ENCODE peak calls at places on chromosome 18, in six cellular contexts. X is cardiac muscle cell, N is breast epithelium, R is astrocyte, A is stomach, M is body of pancreas. L is an unnamed sample.
A peak's percentile ranks its signal among the peaks of the same experiment; 100 is the strongest.

GRCh38 chr18:6746386-6746960 is 17.0 kb downstream of the ARHGAP28 start:
- DNase-seq in X (no peak), N (no peak), R (no peak), A (no peak), M (no peak), L (no peak)

GRCh38 chr18:48918156-48918555 is 32.6 kb downstream of the SMAD7 start:
- DNase-seq in X (no peak), N (no peak), R (no peak), A (no peak), M (no peak), L (no peak)

GRCh38 chr18:68874361-68874760 is 76.5 kb downstream of the CCDC102B start:
- DNase-seq in X (peak; percentile 27), N (no peak), R (peak; percentile 39), A (no peak), M (no peak), L (no peak)

GRCh38 chr18:34942975-34943374 is 98.2 kb upstream of the MAPRE2 start:
- DNase-seq in X (no peak), N (no peak), R (no peak), A (peak; percentile 49), M (no peak), L (no peak)

GRCh38 chr18:2515408-2515807 is 55.9 kb downstream of the METTL4 start:
- DNase-seq in X (peak; percentile 72), N (no peak), R (peak; percentile 96), A (no peak), M (no peak), L (no peak)

GRCh38 chr18:7452331-7452730 is 114.8 kb upstream of the PTPRM start:
- DNase-seq in X (peak; percentile 56), N (no peak), R (no peak), A (no peak), M (peak; percentile 42), L (peak; percentile 15)

GRCh38 chr18:24876266-24876665 is 415.8 kb downstream of the HRH4 start:
- DNase-seq in X (no peak), N (no peak), R (no peak), A (no peak), M (no peak), L (no peak)

GRCh38 chr18:8839285-8839684 is 133.9 kb downstream of the MTCL1 start:
- DNase-seq in X (peak; percentile 87), N (no peak), R (peak; percentile 69), A (peak; percentile 76), M (peak; percentile 65), L (peak; percentile 34)

GRCh38 chr18:48797841-48798255 is 152.9 kb downstream of the SMAD7 start:
- DNase-seq in X (no peak), N (no peak), R (no peak), A (no peak), M (peak; percentile 12), L (peak; percentile 28)

GRCh38 chr18:75003089-75003488 is 205.8 kb downstream of the PTGR3 start:
- DNase-seq in X (peak; percentile 64), N (no peak), R (peak; percentile 35), A (no peak), M (no peak), L (no peak)

GRCh38 chr18:9684901-9685738 is 23.0 kb upstream of the RAB31 start:
- DNase-seq in X (peak; percentile 85), N (no peak), R (peak; percentile 80), A (no peak), M (no peak), L (no peak)

GRCh38 chr18:80009661-80010550 is 21.5 kb upstream of the TXNL4A start:
- DNase-seq in X (peak; percentile 98), N (peak; percentile 87), R (peak; percentile 98), A (peak; percentile 28), M (peak; percentile 47), L (no peak)

GRCh38 chr18:24839991-24840390 is 379.6 kb downstream of the HRH4 start:
- DNase-seq in X (no peak), N (no peak), R (no peak), A (no peak), M (no peak), L (no peak)

GRCh38 chr18:50279752-50280151 is 1.6 kb downstream of the MBD1 start:
- DNase-seq in X (no peak), N (no peak), R (no peak), A (no peak), M (no peak), L (no peak)
- H3K4me3 ChIP-seq in X (peak overlapping the region; percentile 43), N (no peak overlapping the region), R (peak overlapping the region; percentile 96), A (peak overlapping the region; percentile 84), M (no peak overlapping the region), L (no peak overlapping the region)

DNA sequence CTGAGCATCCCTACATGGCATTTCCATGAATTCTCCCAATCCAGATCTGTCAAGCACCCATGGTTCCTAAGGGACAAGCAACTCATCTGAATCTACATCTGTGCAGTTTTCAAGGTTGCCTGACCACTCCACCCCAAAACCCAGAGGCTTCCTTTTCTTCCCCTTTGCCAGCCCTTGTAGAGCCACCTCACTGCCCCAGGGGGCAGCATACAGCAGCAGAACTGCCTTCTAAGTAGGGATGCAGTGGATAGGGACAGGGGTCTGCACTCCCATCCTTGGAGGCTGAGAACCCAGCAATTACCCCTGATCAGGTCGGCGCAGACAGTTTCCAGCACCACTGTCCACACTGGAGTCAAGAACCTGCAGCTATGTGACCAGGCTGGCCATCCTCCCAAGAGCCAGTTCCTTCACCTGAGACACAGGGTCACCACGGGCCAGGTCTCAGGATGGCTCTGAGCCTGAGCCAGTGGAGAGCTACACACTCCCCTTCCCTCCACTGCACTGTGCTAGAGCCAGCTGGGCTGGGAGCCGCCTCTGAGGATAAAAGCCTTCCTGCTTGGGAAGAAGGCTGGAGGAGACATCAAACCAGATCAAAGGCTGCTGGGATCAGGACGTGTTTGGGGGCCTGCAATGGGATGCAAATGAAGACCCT is 283.1 kb downstream of the CELF4 start:
- DNase-seq in X (peak; percentile 7), N (no peak), R (no peak), A (no peak), M (no peak), L (no peak)
- TF ChIP-seq CTCF in X (peak; percentile 56), N (no peak), R (peak; percentile 27), A (no peak), M (peak; percentile 10), L (peak; percentile 52)

GRCh38 chr18:58496937-58497336 is 132.0 kb downstream of the ALPK2 start:
- DNase-seq in X (no peak), N (no peak), R (no peak), A (no peak), M (no peak), L (peak; percentile 17)

GRCh38 chr18:58499527-58499926 is 129.4 kb downstream of the ALPK2 start:
- DNase-seq in X (no peak), N (no peak), R (no peak), A (no peak), M (no peak), L (no peak)

GRCh38 chr18:58496231-58496630 is 132.7 kb downstream of the ALPK2 start:
- DNase-seq in X (peak; percentile 17), N (no peak), R (peak; percentile 55), A (no peak), M (no peak), L (no peak)

GRCh38 chr18:58495634-58496033 is 133.3 kb downstream of the ALPK2 start:
- DNase-seq in X (no peak), N (no peak), R (no peak), A (no peak), M (no peak), L (no peak)

DNA sequence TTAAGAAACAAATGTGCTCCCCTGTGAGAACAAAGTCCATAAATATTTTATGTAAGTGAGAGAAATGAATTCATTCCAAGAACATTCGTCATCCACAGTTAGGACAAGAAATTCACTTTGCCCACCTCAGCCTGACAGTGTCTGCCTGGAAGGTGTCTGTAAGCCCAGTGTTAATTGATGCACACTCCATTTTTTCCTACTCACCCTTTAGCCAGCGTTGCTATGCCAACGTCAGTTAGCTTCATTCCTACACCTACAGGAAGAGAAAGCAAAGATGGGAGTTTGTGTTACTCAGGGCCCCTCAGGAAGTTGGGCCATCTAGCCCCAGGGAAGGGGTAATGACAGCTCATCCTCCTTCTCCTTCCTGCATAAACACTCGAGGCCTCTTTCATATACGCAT is 131.0 kb downstream of the ALPK2 start:
- DNase-seq in X (peak; percentile 19), N (no peak), R (peak; percentile 33), A (no peak), M (no peak), L (no peak)
- H3K36me3 ChIP-seq in X (peaks cover 59% of the 10 kb centered on the region), N (no peaks in the 10 kb centered on the region), R (peaks cover 7% of the 10 kb centered on the region), A (no peaks in the 10 kb centered on the region), M (no peaks in the 10 kb centered on the region), L (no peaks in the 10 kb centered on the region)

DNA sequence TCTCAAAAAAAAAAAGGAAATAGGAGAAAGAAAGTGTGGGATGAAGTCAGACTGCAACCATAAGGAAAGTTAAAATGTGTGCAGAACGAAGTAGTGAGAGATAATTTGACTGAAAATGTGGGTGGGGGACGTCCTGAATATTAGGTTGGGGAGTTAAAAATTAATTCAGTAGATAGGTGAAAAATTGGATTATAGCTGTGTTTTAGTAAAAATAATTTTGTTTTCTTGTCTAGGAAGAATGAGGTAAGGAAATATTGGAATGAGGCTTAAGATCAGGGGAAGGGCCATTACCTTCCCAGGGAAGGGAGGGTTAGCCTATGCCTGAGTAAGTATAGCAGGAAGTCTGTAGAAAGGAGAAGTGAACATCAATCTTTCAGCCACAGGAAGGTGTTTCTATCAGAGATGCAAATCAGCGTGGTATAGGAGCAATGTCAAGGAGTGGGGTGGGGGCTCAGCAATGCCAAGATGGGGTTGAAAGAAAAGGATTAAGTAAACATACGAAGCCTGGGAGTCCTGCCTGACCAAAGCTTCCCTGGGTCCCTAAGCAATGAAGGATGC is 250.9 kb downstream of the PIEZO2 start:
- DNase-seq in X (no peak), N (no peak), R (no peak), A (no peak), M (no peak), L (no peak)
- H3K4me3 ChIP-seq in X (no peak overlapping the region), N (no peak overlapping the region), R (no peak overlapping the region), A (no peak overlapping the region), M (no peak overlapping the region), L (no peak overlapping the region)

GRCh38 chr18:26332991-26333390 is 106.7 kb downstream of the TAF4B start:
- DNase-seq in X (no peak), N (no peak), R (no peak), A (no peak), M (no peak), L (no peak)
- TF ChIP-seq CTCF in X (no peak), N (no peak), R (no peak), A (no peak), M (no peak), L (no peak)

DNA sequence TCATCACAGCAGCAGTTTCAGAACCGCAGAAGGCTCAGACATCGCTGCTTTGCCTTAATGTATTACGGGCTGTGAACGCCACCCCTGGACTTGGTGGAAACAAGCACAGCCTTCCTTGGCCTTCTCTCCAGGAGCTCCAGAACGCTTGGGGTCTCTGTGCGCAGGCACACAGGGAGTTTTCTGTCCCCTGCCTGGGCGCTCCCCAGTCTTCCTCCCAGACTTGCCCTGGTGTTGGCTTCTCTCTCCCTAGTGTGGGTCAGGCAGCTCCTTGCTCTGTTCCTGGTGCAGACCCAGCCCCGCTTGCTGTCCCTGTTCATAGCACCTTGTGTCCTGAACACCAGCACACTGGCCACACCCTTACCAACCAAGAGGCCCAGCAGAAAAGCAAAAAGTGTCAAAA is 103.6 kb downstream of the FAM210A start:
- DNase-seq in X (no peak), N (no peak), R (no peak), A (no peak), M (no peak), L (no peak)
- H3K36me3 ChIP-seq in X (no peaks in the 10 kb centered on the region), N (no peaks in the 10 kb centered on the region), R (no peaks in the 10 kb centered on the region), A (no peaks in the 10 kb centered on the region), M (no peaks in the 10 kb centered on the region), L (no peaks in the 10 kb centered on the region)

DNA sequence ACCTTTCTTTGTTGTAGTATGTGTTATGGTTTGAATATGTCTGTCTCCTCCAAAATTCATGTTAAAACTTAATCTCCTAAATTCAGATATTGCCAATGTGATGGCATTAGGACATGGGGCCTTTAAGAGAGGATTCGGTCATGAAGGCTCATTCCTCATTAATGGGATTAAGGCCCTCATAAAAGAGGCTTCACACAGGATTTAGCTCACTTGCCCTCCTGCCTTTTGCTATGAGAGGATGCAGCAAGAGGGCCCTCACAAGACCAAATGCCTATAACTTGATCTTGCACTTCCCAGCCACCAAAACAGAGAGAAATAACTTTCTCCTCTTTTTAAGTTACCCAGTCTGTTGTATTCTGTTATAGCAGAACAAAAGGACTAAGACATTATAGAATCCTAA is 19.7 kb downstream of the ZBTB14 start:
- DNase-seq in X (no peak), N (no peak), R (no peak), A (no peak), M (no peak), L (no peak)
- H3K4me3 ChIP-seq in X (no peak overlapping the region), N (no peak overlapping the region), R (no peak overlapping the region), A (no peak overlapping the region), M (no peak overlapping the region), L (no peak overlapping the region)

L was measured in BE2C.